ENCODE peak calls at places on chromosomes 7 and 10, in nine cellular contexts. One of them, this sample, is unnamed.

GRCh38 chr10:5523796-5524574 is 776 bp upstream of the CALML3 start:
- DNase-seq in mesendoderm: no peak
- DNase-seq in thyroid gland: peak; percentile 0
- DNase-seq in IMR-90: no peak
- DNase-seq in sigmoid colon: peak; percentile 57
- DNase-seq in heart left ventricle: no peak
- DNase-seq in naive thymus-derived CD4-positive, alpha-beta T cell: no peak
- DNase-seq in spleen: peak; percentile 46
- DNase-seq in kidney: no peak
- DNase-seq in this sample: no peak

GRCh38 chr10:55631071-55631654 is 729.9 kb downstream of the ZWINT start:
- DNase-seq in heart left ventricle: peak; percentile 29
- DNase-seq in kidney: peak; percentile 73
- DNase-seq in naive thymus-derived CD4-positive, alpha-beta T cell: no peak
- DNase-seq in mesendoderm: peak; percentile 90
- DNase-seq in IMR-90: no peak
- DNase-seq in thyroid gland: peak; percentile 72
- DNase-seq in sigmoid colon: no peak
- DNase-seq in spleen: peak; percentile 80
- DNase-seq in this sample: peak; percentile 55

GRCh38 chr7:120950539-120951308 is at the start of gene ING3:
- DNase-seq in sigmoid colon: peak; percentile 99
- DNase-seq in naive thymus-derived CD4-positive, alpha-beta T cell: peak; percentile 99
- DNase-seq in mesendoderm: peak; percentile 99
- DNase-seq in kidney: peak; percentile 99
- DNase-seq in spleen: peak; percentile 99
- DNase-seq in heart left ventricle: peak; percentile 98
- DNase-seq in IMR-90: peak; percentile 97
- DNase-seq in thyroid gland: peak; percentile 97
- DNase-seq in this sample: peak; percentile 95

GRCh38 chr7:139114018-139114417 is 4.5 kb upstream of the ZC3HAV1 start:
- DNase-seq in sigmoid colon: no peak
- DNase-seq in mesendoderm: no peak
- DNase-seq in thyroid gland: no peak
- DNase-seq in spleen: no peak
- DNase-seq in naive thymus-derived CD4-positive, alpha-beta T cell: no peak
- DNase-seq in kidney: no peak
- DNase-seq in IMR-90: no peak
- DNase-seq in heart left ventricle: no peak
- DNase-seq in this sample: no peak

GRCh38 chr10:22723343-22723779 is 9.0 kb upstream of the PIP4K2A start:
- DNase-seq in spleen: no peak
- DNase-seq in mesendoderm: no peak
- DNase-seq in naive thymus-derived CD4-positive, alpha-beta T cell: no peak
- DNase-seq in thyroid gland: no peak
- DNase-seq in sigmoid colon: no peak
- DNase-seq in heart left ventricle: no peak
- DNase-seq in kidney: no peak
- DNase-seq in IMR-90: no peak
- DNase-seq in this sample: no peak

GRCh38 chr7:30548762-30549344 is 44.2 kb upstream of the GGCT start:
- DNase-seq in kidney: no peak
- DNase-seq in naive thymus-derived CD4-positive, alpha-beta T cell: no peak
- DNase-seq in thyroid gland: peak; percentile 82
- DNase-seq in heart left ventricle: peak; percentile 70
- DNase-seq in mesendoderm: peak; percentile 87
- DNase-seq in sigmoid colon: peak; percentile 71
- DNase-seq in spleen: no peak
- DNase-seq in IMR-90: peak; percentile 73
- DNase-seq in this sample: no peak

GRCh38 chr10:101655581-101655980 is 39.4 kb downstream of the FBXW4 start:
- DNase-seq in kidney: no peak
- DNase-seq in IMR-90: peak; percentile 47
- DNase-seq in thyroid gland: no peak
- DNase-seq in sigmoid colon: peak; percentile 84
- DNase-seq in heart left ventricle: no peak
- DNase-seq in naive thymus-derived CD4-positive, alpha-beta T cell: no peak
- DNase-seq in mesendoderm: no peak
- DNase-seq in spleen: no peak
- DNase-seq in this sample: no peak

GRCh38 chr10:132175907-132176581 is 10.7 kb upstream of the DPYSL4 start:
- DNase-seq in kidney: peak; percentile 67
- DNase-seq in naive thymus-derived CD4-positive, alpha-beta T cell: no peak
- DNase-seq in mesendoderm: no peak
- DNase-seq in spleen: peak; percentile 59
- DNase-seq in thyroid gland: no peak
- DNase-seq in IMR-90: no peak
- DNase-seq in sigmoid colon: no peak
- DNase-seq in heart left ventricle: no peak
- DNase-seq in this sample: peak; percentile 6

GRCh38 chr7:156167417-156167807 is 355.1 kb upstream of the SHH start:
- DNase-seq in naive thymus-derived CD4-positive, alpha-beta T cell: no peak
- DNase-seq in thyroid gland: no peak
- DNase-seq in IMR-90: no peak
- DNase-seq in sigmoid colon: no peak
- DNase-seq in spleen: no peak
- DNase-seq in heart left ventricle: no peak
- DNase-seq in mesendoderm: no peak
- DNase-seq in kidney: no peak
- DNase-seq in this sample: no peak

GRCh38 chr10:75040576-75040975 is 70.9 kb upstream of the SAMD8 start:
- DNase-seq in kidney: no peak
- DNase-seq in spleen: no peak
- DNase-seq in IMR-90: no peak
- DNase-seq in naive thymus-derived CD4-positive, alpha-beta T cell: no peak
- DNase-seq in sigmoid colon: no peak
- DNase-seq in heart left ventricle: no peak
- DNase-seq in thyroid gland: no peak
- DNase-seq in mesendoderm: no peak
- DNase-seq in this sample: no peak

GRCh38 chr7:112069879-112070321 is 136.3 kb downstream of the DOCK4 start:
- DNase-seq in thyroid gland: no peak
- DNase-seq in sigmoid colon: no peak
- DNase-seq in mesendoderm: peak; percentile 40
- DNase-seq in spleen: no peak
- DNase-seq in kidney: no peak
- DNase-seq in naive thymus-derived CD4-positive, alpha-beta T cell: no peak
- DNase-seq in heart left ventricle: no peak
- DNase-seq in IMR-90: peak; percentile 46
- DNase-seq in this sample: no peak

GRCh38 chr7:28075674-28076358 is 104.8 kb downstream of the JAZF1 start:
- DNase-seq in kidney: no peak
- DNase-seq in thyroid gland: no peak
- DNase-seq in IMR-90: peak; percentile 42
- DNase-seq in spleen: no peak
- DNase-seq in sigmoid colon: no peak
- DNase-seq in heart left ventricle: no peak
- DNase-seq in naive thymus-derived CD4-positive, alpha-beta T cell: no peak
- DNase-seq in mesendoderm: no peak
- DNase-seq in this sample: no peak

GRCh38 chr10:51297438-51297837 is 223.2 kb downstream of the PRKG1 start:
- DNase-seq in sigmoid colon: no peak
- DNase-seq in mesendoderm: no peak
- DNase-seq in kidney: no peak
- DNase-seq in heart left ventricle: no peak
- DNase-seq in thyroid gland: no peak
- DNase-seq in naive thymus-derived CD4-positive, alpha-beta T cell: no peak
- DNase-seq in spleen: no peak
- DNase-seq in IMR-90: peak; percentile 74
- DNase-seq in this sample: no peak

GRCh38 chr7:139526578-139527544 is 3.4 kb downstream of the CLEC2L start:
- DNase-seq in heart left ventricle: no peak
- DNase-seq in IMR-90: peak; percentile 98
- DNase-seq in sigmoid colon: no peak
- DNase-seq in thyroid gland: no peak
- DNase-seq in spleen: no peak
- DNase-seq in kidney: no peak
- DNase-seq in naive thymus-derived CD4-positive, alpha-beta T cell: no peak
- DNase-seq in mesendoderm: no peak
- DNase-seq in this sample: no peak

GRCh38 chr10:86971146-86971991 is 3.1 kb downstream of the ADIRF start:
- DNase-seq in mesendoderm: peak; percentile 70
- DNase-seq in sigmoid colon: peak; percentile 96
- DNase-seq in heart left ventricle: peak; percentile 92
- DNase-seq in kidney: peak; percentile 98
- DNase-seq in thyroid gland: peak; percentile 94
- DNase-seq in naive thymus-derived CD4-positive, alpha-beta T cell: peak; percentile 90
- DNase-seq in spleen: peak; percentile 96
- DNase-seq in IMR-90: peak; percentile 85
- DNase-seq in this sample: peak; percentile 96

GRCh38 chr10:91575044-91575610 is 57.7 kb downstream of the PPP1R3C start:
- DNase-seq in heart left ventricle: no peak
- DNase-seq in mesendoderm: no peak
- DNase-seq in sigmoid colon: no peak
- DNase-seq in thyroid gland: no peak
- DNase-seq in naive thymus-derived CD4-positive, alpha-beta T cell: no peak
- DNase-seq in IMR-90: no peak
- DNase-seq in kidney: no peak
- DNase-seq in spleen: no peak
- DNase-seq in this sample: no peak

GRCh38 chr7:91193141-91193540 is 71.1 kb upstream of the FZD1 start:
- DNase-seq in kidney: no peak
- DNase-seq in heart left ventricle: no peak
- DNase-seq in spleen: no peak
- DNase-seq in sigmoid colon: no peak
- DNase-seq in mesendoderm: no peak
- DNase-seq in naive thymus-derived CD4-positive, alpha-beta T cell: no peak
- DNase-seq in IMR-90: peak; percentile 54
- DNase-seq in thyroid gland: no peak
- DNase-seq in this sample: no peak

DNA sequence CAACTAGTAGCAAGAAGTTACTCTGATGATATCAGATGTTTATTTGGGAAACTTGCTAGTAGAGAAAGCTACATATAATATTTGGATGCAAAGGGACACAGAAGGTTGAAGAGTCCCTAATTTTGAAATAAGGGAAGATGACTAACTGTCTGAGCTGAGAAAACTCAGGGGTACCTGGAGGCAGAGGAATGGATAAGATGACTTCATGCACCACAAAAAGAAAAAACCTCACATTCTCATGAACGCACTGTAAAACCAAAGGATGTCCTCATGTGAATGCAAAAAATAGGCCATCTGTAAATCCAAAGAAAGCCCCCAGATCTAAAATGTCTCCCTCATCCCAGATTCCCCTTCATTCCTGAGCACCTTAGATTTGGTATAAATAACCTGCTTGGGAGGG is 29.3 kb downstream of the PRSS2 start:
- DNase-seq in sigmoid colon: no peak
- DNase-seq in heart left ventricle: no peak
- DNase-seq in naive thymus-derived CD4-positive, alpha-beta T cell: no peak
- DNase-seq in spleen: no peak
- DNase-seq in mesendoderm: no peak
- DNase-seq in kidney: no peak
- DNase-seq in IMR-90: no peak
- DNase-seq in thyroid gland: no peak
- DNase-seq in this sample: no peak
- H3K36me3 ChIP-seq in sigmoid colon: no peaks in the 10 kb centered on the region
- H3K36me3 ChIP-seq in heart left ventricle: no peaks in the 10 kb centered on the region
- H3K36me3 ChIP-seq in naive thymus-derived CD4-positive, alpha-beta T cell: peaks cover 29% of the 10 kb centered on the region
- H3K36me3 ChIP-seq in spleen: peaks cover 32% of the 10 kb centered on the region
- H3K36me3 ChIP-seq in mesendoderm: no peaks in the 10 kb centered on the region
- H3K36me3 ChIP-seq in kidney: no peaks in the 10 kb centered on the region
- H3K36me3 ChIP-seq in IMR-90: no peaks in the 10 kb centered on the region
- H3K36me3 ChIP-seq in thyroid gland: no peaks in the 10 kb centered on the region
- H3K36me3 ChIP-seq in this sample: no peaks in the 10 kb centered on the region

GRCh38 chr7:103432713-103433112 is 13.3 kb downstream of the SLC26A5 start:
- DNase-seq in thyroid gland: no peak
- DNase-seq in sigmoid colon: no peak
- DNase-seq in kidney: no peak
- DNase-seq in heart left ventricle: no peak
- DNase-seq in naive thymus-derived CD4-positive, alpha-beta T cell: no peak
- DNase-seq in mesendoderm: no peak
- DNase-seq in spleen: no peak
- DNase-seq in IMR-90: no peak
- DNase-seq in this sample: no peak
- H3K27ac ChIP-seq in thyroid gland: no peak overlapping the region
- H3K27ac ChIP-seq in sigmoid colon: no peak overlapping the region
- H3K27ac ChIP-seq in kidney: no peak overlapping the region
- H3K27ac ChIP-seq in heart left ventricle: no peak overlapping the region
- H3K27ac ChIP-seq in naive thymus-derived CD4-positive, alpha-beta T cell: no peak overlapping the region
- H3K27ac ChIP-seq in mesendoderm: no peak overlapping the region
- H3K27ac ChIP-seq in spleen: no peak overlapping the region
- H3K27ac ChIP-seq in IMR-90: no peak overlapping the region
- H3K27ac ChIP-seq in this sample: no peak overlapping the region

GRCh38 chr10:125797999-125798662 is 22.5 kb upstream of the MMP21 start:
- DNase-seq in mesendoderm: no peak
- DNase-seq in naive thymus-derived CD4-positive, alpha-beta T cell: no peak
- DNase-seq in thyroid gland: no peak
- DNase-seq in sigmoid colon: no peak
- DNase-seq in heart left ventricle: no peak
- DNase-seq in IMR-90: no peak
- DNase-seq in spleen: no peak
- DNase-seq in kidney: no peak
- DNase-seq in this sample: no peak
- H3K36me3 ChIP-seq in mesendoderm: peaks cover 2% of the 10 kb centered on the region
- H3K36me3 ChIP-seq in naive thymus-derived CD4-positive, alpha-beta T cell: no peaks in the 10 kb centered on the region
- H3K36me3 ChIP-seq in thyroid gland: peaks cover 11% of the 10 kb centered on the region
- H3K36me3 ChIP-seq in sigmoid colon: peaks cover 80% of the 10 kb centered on the region
- H3K36me3 ChIP-seq in heart left ventricle: peaks cover 86% of the 10 kb centered on the region
- H3K36me3 ChIP-seq in IMR-90: peaks cover 27% of the 10 kb centered on the region
- H3K36me3 ChIP-seq in spleen: peaks cover 98% of the 10 kb centered on the region
- H3K36me3 ChIP-seq in kidney: peaks cover 14% of the 10 kb centered on the region
- H3K36me3 ChIP-seq in this sample: peaks cover 96% of the 10 kb centered on the region

GRCh38 chr10:11598749-11599396 is 12.6 kb downstream of the USP6NL start:
- DNase-seq in kidney: no peak
- DNase-seq in mesendoderm: no peak
- DNase-seq in IMR-90: no peak
- DNase-seq in naive thymus-derived CD4-positive, alpha-beta T cell: no peak
- DNase-seq in spleen: no peak
- DNase-seq in thyroid gland: no peak
- DNase-seq in heart left ventricle: no peak
- DNase-seq in sigmoid colon: no peak
- DNase-seq in this sample: no peak
- H3K27ac ChIP-seq in kidney: no peak overlapping the region
- H3K27ac ChIP-seq in mesendoderm: no peak overlapping the region
- H3K27ac ChIP-seq in IMR-90: no peak overlapping the region
- H3K27ac ChIP-seq in naive thymus-derived CD4-positive, alpha-beta T cell: no peak overlapping the region
- H3K27ac ChIP-seq in spleen: peak overlapping the region; percentile 3
- H3K27ac ChIP-seq in thyroid gland: no peak overlapping the region
- H3K27ac ChIP-seq in heart left ventricle: no peak overlapping the region
- H3K27ac ChIP-seq in sigmoid colon: no peak overlapping the region
- H3K27ac ChIP-seq in this sample: no peak overlapping the region

This sample was measured in psoas muscle.